ENCODE peak calls at places on chromosomes 7 and 10, in ten cellular contexts. A, D, O, V, F, I, N, K, R and X are unnamed samples.

GRCh38 chr7:28956608-28957063 is 1.5 kb downstream of the TRIL start:
- DNase-seq in I (no peak), N (peak), O (peak), A (no peak), V (no peak), K (peak), R (peak), F (no peak), D (no peak), X (peak)

GRCh38 chr7:80660939-80661338 is 22.5 kb downstream of the CD36 start:
- DNase-seq in V (no peak), R (no peak), F (no peak), K (no peak), A (no peak), O (no peak), I (no peak), N (no peak), D (no peak), X (no peak)

GRCh38 chr7:19051767-19052375 is 65.6 kb downstream of the TWIST1 start:
- DNase-seq in O (peak), K (peak), D (peak), R (peak), A (peak), N (peak), I (no peak), V (peak), F (no peak), X (peak)

GRCh38 chr10:13987472-13987871 is 343.3 kb downstream of the FRMD4A start:
- DNase-seq in K (peak), D (peak), F (no peak), O (peak), A (no peak), I (no peak), N (no peak), R (no peak), V (no peak), X (no peak)

GRCh38 chr10:48478980-48479811 is 125.7 kb downstream of the ARHGAP22 start:
- DNase-seq in K (no peak), F (no peak), A (no peak), I (peak), D (no peak), O (no peak), N (no peak), R (no peak), V (no peak), X (no peak)

GRCh38 chr10:62540389-62540788 is 166.2 kb downstream of the ZNF365 start:
- DNase-seq in R (no peak), I (no peak), K (no peak), D (no peak), A (no peak), N (no peak), V (no peak), F (no peak), O (no peak), X (no peak)

GRCh38 chr10:47374611-47375536 is 9.2 kb downstream of the ZNF488 start:
- DNase-seq in F (no peak), V (no peak), N (no peak), I (no peak), O (peak), D (no peak), K (no peak), A (no peak), R (no peak), X (no peak)

GRCh38 chr7:54349259-54349658 is 192.9 kb upstream of the VSTM2A start:
- DNase-seq in A (no peak), R (no peak), V (no peak), N (no peak), I (no peak), O (no peak), D (peak), K (no peak), F (no peak), X (no peak)

GRCh38 chr7:92808006-92808405 is 28.4 kb downstream of the CDK6 start:
- DNase-seq in D (peak), F (no peak), I (no peak), V (no peak), N (no peak), A (no peak), K (peak), R (no peak), O (peak), X (no peak)

GRCh38 chr7:7799138-7799537 is 80.7 kb upstream of the RPA3 start:
- DNase-seq in A (no peak), I (no peak), V (no peak), F (no peak), O (peak), R (no peak), N (no peak), K (peak), D (peak), X (no peak)

GRCh38 chr10:86943316-86944030 is 13.9 kb downstream of the MMRN2 start:
- DNase-seq in R (no peak), O (no peak), K (no peak), N (no peak), D (no peak), V (no peak), F (no peak), A (no peak), I (no peak), X (no peak)

GRCh38 chr10:126647116-126647515 is 23.4 kb downstream of the C10orf90 start:
- DNase-seq in D (no peak), I (no peak), A (no peak), F (no peak), K (no peak), V (no peak), N (no peak), O (no peak), R (no peak), X (no peak)